ENCODE peak calls at places on chromosomes 3 and 15, in seven cellular contexts. One of them, this sample, is unnamed.

GRCh38 chr3:192905980-192906678 is 11.5 kb downstream of the MB21D2 start:
- DNase-seq in trophoblast cell: no peak
- DNase-seq in H1: no peak
- DNase-seq in H9: no peak
- DNase-seq in neuronal stem cell: no peak
- DNase-seq in IMR-90: no peak
- DNase-seq in mesenchymal stem cell: no peak
- DNase-seq in this sample: no peak

GRCh38 chr3:167148121-167148520 is 232.0 kb downstream of the ZBBX start:
- DNase-seq in trophoblast cell: no peak
- DNase-seq in H1: no peak
- DNase-seq in H9: no peak
- DNase-seq in neuronal stem cell: no peak
- DNase-seq in IMR-90: no peak
- DNase-seq in mesenchymal stem cell: no peak
- DNase-seq in this sample: no peak

GRCh38 chr15:92393994-92394326 is 279 bp downstream of the ST8SIA2 start:
- DNase-seq in trophoblast cell: no peak
- DNase-seq in H1: no peak
- DNase-seq in H9: no peak
- DNase-seq in neuronal stem cell: peak
- DNase-seq in IMR-90: no peak
- DNase-seq in mesenchymal stem cell: no peak
- DNase-seq in this sample: peak

GRCh38 chr3:178826437-178827010 is 245.1 kb downstream of the ZMAT3 start:
- DNase-seq in trophoblast cell: no peak
- DNase-seq in H1: no peak
- DNase-seq in H9: no peak
- DNase-seq in neuronal stem cell: no peak
- DNase-seq in IMR-90: no peak
- DNase-seq in mesenchymal stem cell: no peak
- DNase-seq in this sample: no peak

GRCh38 chr15:74336061-74337005 is 31.1 kb downstream of the CYP11A1 start:
- DNase-seq in trophoblast cell: no peak
- DNase-seq in H1: no peak
- DNase-seq in H9: no peak
- DNase-seq in neuronal stem cell: no peak
- DNase-seq in IMR-90: peak
- DNase-seq in mesenchymal stem cell: no peak
- DNase-seq in this sample: no peak

GRCh38 chr3:59069838-59070237 is 20.0 kb upstream of the CFAP20DC start:
- DNase-seq in trophoblast cell: no peak
- DNase-seq in H1: no peak
- DNase-seq in H9: no peak
- DNase-seq in neuronal stem cell: no peak
- DNase-seq in IMR-90: no peak
- DNase-seq in mesenchymal stem cell: no peak
- DNase-seq in this sample: no peak

GRCh38 chr3:173004681-173005080 is 136.4 kb downstream of the SPATA16 start:
- DNase-seq in trophoblast cell: peak
- DNase-seq in H1: no peak
- DNase-seq in H9: no peak
- DNase-seq in neuronal stem cell: no peak
- DNase-seq in IMR-90: no peak
- DNase-seq in mesenchymal stem cell: no peak
- DNase-seq in this sample: no peak

GRCh38 chr3:45772341-45773035 is 23.8 kb downstream of the SLC6A20 start:
- DNase-seq in trophoblast cell: no peak
- DNase-seq in H1: no peak
- DNase-seq in H9: no peak
- DNase-seq in neuronal stem cell: no peak
- DNase-seq in IMR-90: no peak
- DNase-seq in mesenchymal stem cell: no peak
- DNase-seq in this sample: no peak

GRCh38 chr15:72306211-72306785 is 13.7 kb downstream of the CELF6 start:
- DNase-seq in trophoblast cell: no peak
- DNase-seq in H1: peak
- DNase-seq in H9: peak
- DNase-seq in neuronal stem cell: no peak
- DNase-seq in IMR-90: peak
- DNase-seq in mesenchymal stem cell: no peak
- DNase-seq in this sample: peak

GRCh38 chr3:118544458-118544857 is 490.2 kb downstream of the IGSF11 start:
- DNase-seq in trophoblast cell: no peak
- DNase-seq in H1: no peak
- DNase-seq in H9: peak
- DNase-seq in neuronal stem cell: no peak
- DNase-seq in IMR-90: no peak
- DNase-seq in mesenchymal stem cell: no peak
- DNase-seq in this sample: peak

GRCh38 chr3:89851974-89852621 is 744.7 kb downstream of the EPHA3 start:
- DNase-seq in trophoblast cell: no peak
- DNase-seq in H1: peak
- DNase-seq in H9: peak
- DNase-seq in neuronal stem cell: peak
- DNase-seq in IMR-90: peak
- DNase-seq in mesenchymal stem cell: peak
- DNase-seq in this sample: peak

GRCh38 chr15:78438595-78439285 is 724 bp downstream of the IREB2 start:
- DNase-seq in trophoblast cell: no peak
- DNase-seq in H1: no peak
- DNase-seq in H9: no peak
- DNase-seq in neuronal stem cell: peak
- DNase-seq in IMR-90: no peak
- DNase-seq in mesenchymal stem cell: peak
- DNase-seq in this sample: peak

GRCh38 chr3:50204804-50205718 is at the start of gene SLC38A3:
- DNase-seq in trophoblast cell: no peak
- DNase-seq in H1: peak
- DNase-seq in H9: peak
- DNase-seq in neuronal stem cell: peak
- DNase-seq in IMR-90: no peak
- DNase-seq in mesenchymal stem cell: no peak
- DNase-seq in this sample: peak

GRCh38 chr3:25454411-25454927 is 26.4 kb downstream of the RARB start:
- DNase-seq in trophoblast cell: no peak
- DNase-seq in H1: no peak
- DNase-seq in H9: no peak
- DNase-seq in neuronal stem cell: no peak
- DNase-seq in IMR-90: no peak
- DNase-seq in mesenchymal stem cell: no peak
- DNase-seq in this sample: peak

GRCh38 chr15:100525894-100526512 is 2.7 kb downstream of the CERS3 start:
- DNase-seq in trophoblast cell: no peak
- DNase-seq in H1: no peak
- DNase-seq in H9: no peak
- DNase-seq in neuronal stem cell: no peak
- DNase-seq in IMR-90: no peak
- DNase-seq in mesenchymal stem cell: no peak
- DNase-seq in this sample: no peak

GRCh38 chr3:183654727-183655126 is 19.3 kb downstream of the KLHL24 start:
- DNase-seq in trophoblast cell: no peak
- DNase-seq in H1: no peak
- DNase-seq in H9: no peak
- DNase-seq in neuronal stem cell: no peak
- DNase-seq in IMR-90: no peak
- DNase-seq in mesenchymal stem cell: no peak
- DNase-seq in this sample: no peak

GRCh38 chr3:126422571-126423091 is 27.9 kb downstream of the CFAP100 start:
- DNase-seq in trophoblast cell: no peak
- DNase-seq in H1: peak
- DNase-seq in H9: no peak
- DNase-seq in neuronal stem cell: no peak
- DNase-seq in IMR-90: no peak
- DNase-seq in mesenchymal stem cell: no peak
- DNase-seq in this sample: no peak

GRCh38 chr15:58924326-58924725 is 9.2 kb downstream of the SLTM start:
- DNase-seq in trophoblast cell: no peak
- DNase-seq in H1: no peak
- DNase-seq in H9: no peak
- DNase-seq in neuronal stem cell: no peak
- DNase-seq in IMR-90: peak
- DNase-seq in mesenchymal stem cell: peak
- DNase-seq in this sample: no peak

GRCh38 chr15:98779463-98780071 is 131.2 kb downstream of the IGF1R start:
- DNase-seq in trophoblast cell: peak
- DNase-seq in H1: peak
- DNase-seq in H9: peak
- DNase-seq in neuronal stem cell: peak
- DNase-seq in IMR-90: peak
- DNase-seq in mesenchymal stem cell: peak
- DNase-seq in this sample: peak

GRCh38 chr3:20104167-20104661 is 64.0 kb downstream of the KAT2B start:
- DNase-seq in trophoblast cell: peak
- DNase-seq in H1: no peak
- DNase-seq in H9: no peak
- DNase-seq in neuronal stem cell: no peak
- DNase-seq in IMR-90: no peak
- DNase-seq in mesenchymal stem cell: no peak
- DNase-seq in this sample: peak

GRCh38 chr15:67762610-67763368 is 62.5 kb upstream of the SKOR1 start:
- DNase-seq in trophoblast cell: no peak
- DNase-seq in H1: no peak
- DNase-seq in H9: no peak
- DNase-seq in neuronal stem cell: no peak
- DNase-seq in IMR-90: peak
- DNase-seq in mesenchymal stem cell: no peak
- DNase-seq in this sample: no peak

GRCh38 chr3:16064660-16065414 is 109.6 kb upstream of the GALNT15 start:
- DNase-seq in trophoblast cell: no peak
- DNase-seq in H1: no peak
- DNase-seq in H9: no peak
- DNase-seq in neuronal stem cell: no peak
- DNase-seq in IMR-90: peak
- DNase-seq in mesenchymal stem cell: peak
- DNase-seq in this sample: no peak

GRCh38 chr3:124966557-124967480 is 32.3 kb upstream of the MUC13 start:
- DNase-seq in trophoblast cell: no peak
- DNase-seq in H1: no peak
- DNase-seq in H9: no peak
- DNase-seq in neuronal stem cell: no peak
- DNase-seq in IMR-90: no peak
- DNase-seq in mesenchymal stem cell: no peak
- DNase-seq in this sample: no peak

GRCh38 chr3:187291001-187291511 is 481 bp downstream of the MASP1 start:
- DNase-seq in trophoblast cell: no peak
- DNase-seq in H1: peak
- DNase-seq in H9: peak
- DNase-seq in neuronal stem cell: no peak
- DNase-seq in IMR-90: peak
- DNase-seq in mesenchymal stem cell: peak
- DNase-seq in this sample: no peak

DNA sequence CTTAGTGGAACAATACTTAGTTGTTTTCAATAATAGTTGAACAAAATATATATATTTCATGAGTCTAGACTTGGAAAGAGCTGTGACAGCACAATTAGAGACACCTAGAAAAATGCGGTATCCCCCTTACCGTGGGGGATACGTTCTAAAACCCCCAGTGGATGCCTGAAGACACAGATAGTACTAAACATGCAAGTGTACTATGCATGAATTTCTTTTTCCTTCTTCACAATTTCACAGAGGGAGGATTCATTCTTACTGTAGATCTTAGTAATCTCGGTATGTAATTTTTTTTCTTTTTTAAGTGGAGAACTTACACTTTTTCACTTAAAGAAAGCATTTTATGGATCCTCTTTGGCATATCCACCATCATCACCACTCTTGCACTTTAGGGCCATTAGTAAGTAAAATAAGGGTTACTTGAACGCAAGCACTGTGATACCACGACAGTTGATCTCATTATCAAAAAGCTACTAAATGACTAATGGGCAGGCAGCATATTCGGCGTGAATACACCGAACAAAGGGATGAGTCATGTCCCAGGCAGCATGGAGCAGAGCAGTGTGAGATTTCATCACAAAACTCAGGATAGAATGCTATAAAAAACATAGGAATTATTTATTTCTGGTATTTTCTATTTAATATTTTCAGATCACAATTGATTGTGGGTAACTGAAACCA is 72.3 kb upstream of the ZNF280D start:
- DNase-seq in trophoblast cell: peak
- DNase-seq in H1: no peak
- DNase-seq in H9: no peak
- DNase-seq in neuronal stem cell: no peak
- DNase-seq in IMR-90: peak
- DNase-seq in mesenchymal stem cell: peak
- DNase-seq in this sample: peak
- H2BK120ac ChIP-seq in trophoblast cell: no peak
- H2BK120ac ChIP-seq in H1: no peak
- H2BK120ac ChIP-seq in H9: no peak
- H2BK120ac ChIP-seq in neuronal stem cell: no peak
- H2BK120ac ChIP-seq in IMR-90: peak
- H2BK120ac ChIP-seq in mesenchymal stem cell: no peak
- H2BK120ac ChIP-seq in this sample: no peak

DNA sequence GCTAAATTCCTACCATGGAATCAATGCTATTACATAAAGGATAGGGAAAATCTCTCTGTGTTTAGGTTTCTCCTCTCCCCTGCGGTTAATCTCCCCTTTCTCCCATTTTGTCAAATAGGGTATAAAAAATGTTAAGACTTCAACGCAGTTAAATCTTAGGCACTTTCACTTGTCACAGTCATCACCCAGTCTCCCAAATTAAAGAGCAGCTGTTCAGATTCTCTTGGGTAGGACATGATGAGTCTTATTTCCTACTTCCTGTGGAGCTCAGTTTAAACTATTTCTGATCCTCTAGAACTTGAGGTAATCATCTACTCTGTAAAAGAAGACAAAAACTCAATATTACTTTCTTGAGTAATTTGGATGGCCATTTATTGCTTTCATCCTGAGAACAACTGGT is 20.5 kb downstream of the RAP2B start:
- DNase-seq in trophoblast cell: no peak
- DNase-seq in H1: no peak
- DNase-seq in H9: no peak
- DNase-seq in neuronal stem cell: no peak
- DNase-seq in IMR-90: no peak
- DNase-seq in mesenchymal stem cell: no peak
- DNase-seq in this sample: no peak
- H3K4me2 ChIP-seq in trophoblast cell: no peak
- H3K4me2 ChIP-seq in H1: no peak
- H3K4me2 ChIP-seq in H9: no peak
- H3K4me2 ChIP-seq in neuronal stem cell: no peak
- H3K4me2 ChIP-seq in IMR-90: no peak
- H3K4me2 ChIP-seq in mesenchymal stem cell: no peak
- H3K4me2 ChIP-seq in this sample: no peak

DNA sequence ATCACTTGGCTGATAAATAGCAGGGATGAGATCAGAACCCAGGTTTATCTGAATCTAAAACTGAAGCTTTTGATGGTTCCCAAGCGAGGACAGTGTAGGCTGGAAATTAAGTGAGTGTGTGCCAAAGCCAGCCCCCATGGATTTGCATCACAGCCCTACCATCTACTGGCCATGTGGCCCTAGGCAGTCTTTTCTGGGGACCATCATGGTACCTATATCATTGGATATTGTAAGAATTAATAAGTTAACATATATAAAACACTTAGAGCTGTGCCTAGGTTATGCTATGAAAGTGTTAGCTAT is 32.8 kb upstream of the SSR3 start:
- DNase-seq in trophoblast cell: no peak
- DNase-seq in H1: no peak
- DNase-seq in H9: no peak
- DNase-seq in neuronal stem cell: no peak
- DNase-seq in IMR-90: no peak
- DNase-seq in mesenchymal stem cell: no peak
- DNase-seq in this sample: no peak
- H2BK120ac ChIP-seq in trophoblast cell: no peak
- H2BK120ac ChIP-seq in H1: no peak
- H2BK120ac ChIP-seq in H9: no peak
- H2BK120ac ChIP-seq in neuronal stem cell: no peak
- H2BK120ac ChIP-seq in IMR-90: no peak
- H2BK120ac ChIP-seq in mesenchymal stem cell: no peak
- H2BK120ac ChIP-seq in this sample: no peak

GRCh38 chr3:105518201-105518600 is 151.5 kb downstream of the ALCAM start:
- DNase-seq in trophoblast cell: no peak
- DNase-seq in H1: no peak
- DNase-seq in H9: no peak
- DNase-seq in neuronal stem cell: no peak
- DNase-seq in IMR-90: no peak
- DNase-seq in mesenchymal stem cell: no peak
- DNase-seq in this sample: no peak
- H3K4me2 ChIP-seq in trophoblast cell: no peak
- H3K4me2 ChIP-seq in H1: no peak
- H3K4me2 ChIP-seq in H9: no peak
- H3K4me2 ChIP-seq in neuronal stem cell: no peak
- H3K4me2 ChIP-seq in IMR-90: no peak
- H3K4me2 ChIP-seq in mesenchymal stem cell: no peak
- H3K4me2 ChIP-seq in this sample: no peak

This sample was measured in mesendoderm.